ENCODE peak calls at places on chromosomes 5 and 9, in five cellular contexts. One of them, this sample, is unnamed.

GRCh38 chr9:76371901-76372300 is 22.3 kb downstream of the RFK start:
- DNase-seq in H54: no peak
- DNase-seq in NB4: no peak
- DNase-seq in occipital lobe: no peak
- DNase-seq in cardiac muscle cell: no peak
- DNase-seq in this sample: no peak

GRCh38 chr9:33506626-33507370 is 17.3 kb upstream of the ANKRD18B start:
- DNase-seq in H54: no peak
- DNase-seq in NB4: no peak
- DNase-seq in cardiac muscle cell: no peak
- DNase-seq in occipital lobe: no peak
- DNase-seq in this sample: no peak

GRCh38 chr5:120936652-120937051 is 472.6 kb downstream of the PRR16 start:
- DNase-seq in H54: no peak
- DNase-seq in occipital lobe: no peak
- DNase-seq in NB4: no peak
- DNase-seq in cardiac muscle cell: no peak
- DNase-seq in this sample: no peak

GRCh38 chr5:65769539-65769938 is 47.5 kb downstream of the NLN start:
- DNase-seq in occipital lobe: no peak
- DNase-seq in cardiac muscle cell: no peak
- DNase-seq in NB4: no peak
- DNase-seq in H54: peak; percentile 34
- DNase-seq in this sample: no peak

GRCh38 chr9:136151214-136151804 is 32.6 kb upstream of the TMEM250 start:
- DNase-seq in H54: no peak
- DNase-seq in cardiac muscle cell: no peak
- DNase-seq in occipital lobe: no peak
- DNase-seq in NB4: no peak
- DNase-seq in this sample: no peak

GRCh38 chr5:82595083-82595482 is 316.9 kb upstream of the RPS23 start:
- DNase-seq in H54: no peak
- DNase-seq in cardiac muscle cell: no peak
- DNase-seq in occipital lobe: no peak
- DNase-seq in NB4: no peak
- DNase-seq in this sample: no peak

GRCh38 chr9:109129470-109130197 is 9.9 kb upstream of the TMEM245 start:
- DNase-seq in cardiac muscle cell: no peak
- DNase-seq in NB4: no peak
- DNase-seq in occipital lobe: no peak
- DNase-seq in H54: no peak
- DNase-seq in this sample: no peak

GRCh38 chr5:73170522-73170921 is 2.5 kb upstream of the TMEM174 start:
- DNase-seq in NB4: peak; percentile 55
- DNase-seq in occipital lobe: no peak
- DNase-seq in H54: peak; percentile 19
- DNase-seq in cardiac muscle cell: peak; percentile 37
- DNase-seq in this sample: no peak

GRCh38 chr5:176891331-176891958 is 7.7 kb downstream of the HK3 start:
- DNase-seq in NB4: no peak
- DNase-seq in H54: no peak
- DNase-seq in occipital lobe: no peak
- DNase-seq in cardiac muscle cell: no peak
- DNase-seq in this sample: no peak

GRCh38 chr9:74666625-74667316 is 169.6 kb downstream of the RORB start:
- DNase-seq in occipital lobe: no peak
- DNase-seq in NB4: no peak
- DNase-seq in cardiac muscle cell: no peak
- DNase-seq in H54: no peak
- DNase-seq in this sample: no peak

GRCh38 chr5:6350277-6351090 is 27.9 kb downstream of the MED10 start:
- DNase-seq in H54: no peak
- DNase-seq in occipital lobe: no peak
- DNase-seq in NB4: no peak
- DNase-seq in cardiac muscle cell: no peak
- DNase-seq in this sample: no peak

GRCh38 chr9:135147473-135147805 is 60.0 kb downstream of the OLFM1 start:
- DNase-seq in H54: no peak
- DNase-seq in cardiac muscle cell: no peak
- DNase-seq in occipital lobe: no peak
- DNase-seq in NB4: no peak
- DNase-seq in this sample: no peak

GRCh38 chr5:72366324-72366976 is 46.3 kb downstream of the PTCD2 start:
- DNase-seq in H54: peak; percentile 26
- DNase-seq in NB4: peak; percentile 80
- DNase-seq in occipital lobe: peak; percentile 14
- DNase-seq in cardiac muscle cell: peak; percentile 86
- DNase-seq in this sample: no peak

GRCh38 chr9:69104830-69105527 is 69.1 kb upstream of the TJP2 start:
- DNase-seq in cardiac muscle cell: no peak
- DNase-seq in NB4: no peak
- DNase-seq in occipital lobe: no peak
- DNase-seq in H54: no peak
- DNase-seq in this sample: no peak

GRCh38 chr9:20220286-20220685 is 402.0 kb downstream of the MLLT3 start:
- DNase-seq in cardiac muscle cell: no peak
- DNase-seq in H54: no peak
- DNase-seq in NB4: no peak
- DNase-seq in occipital lobe: no peak
- DNase-seq in this sample: no peak

GRCh38 chr9:69919461-69920061 is 98.9 kb downstream of the CFAP95 start:
- DNase-seq in occipital lobe: no peak
- DNase-seq in cardiac muscle cell: peak; percentile 71
- DNase-seq in NB4: peak; percentile 35
- DNase-seq in H54: peak; percentile 42
- DNase-seq in this sample: no peak

GRCh38 chr9:105157178-105157583 is 87.3 kb upstream of the SLC44A1 start:
- DNase-seq in cardiac muscle cell: peak; percentile 82
- DNase-seq in occipital lobe: no peak
- DNase-seq in NB4: peak; percentile 77
- DNase-seq in H54: peak; percentile 60
- DNase-seq in this sample: no peak

GRCh38 chr9:86185872-86186271 is 73.6 kb downstream of the C9orf153 start:
- DNase-seq in NB4: no peak
- DNase-seq in H54: peak; percentile 32
- DNase-seq in occipital lobe: peak; percentile 2
- DNase-seq in cardiac muscle cell: no peak
- DNase-seq in this sample: no peak

GRCh38 chr5:109455598-109456096 is 45.9 kb upstream of the PJA2 start:
- DNase-seq in NB4: no peak
- DNase-seq in cardiac muscle cell: peak; percentile 26
- DNase-seq in H54: peak; percentile 58
- DNase-seq in occipital lobe: no peak
- DNase-seq in this sample: no peak

GRCh38 chr9:135523521-135524129 is 2.4 kb downstream of the LCN1 start:
- DNase-seq in NB4: no peak
- DNase-seq in occipital lobe: no peak
- DNase-seq in H54: no peak
- DNase-seq in cardiac muscle cell: no peak
- DNase-seq in this sample: peak; percentile 38

GRCh38 chr9:19424176-19424779 is 15.5 kb downstream of the ACER2 start:
- DNase-seq in NB4: no peak
- DNase-seq in H54: no peak
- DNase-seq in cardiac muscle cell: no peak
- DNase-seq in occipital lobe: no peak
- DNase-seq in this sample: no peak

GRCh38 chr5:3595102-3595961 is at the start of gene IRX1:
- DNase-seq in occipital lobe: no peak
- DNase-seq in H54: peak; percentile 91
- DNase-seq in NB4: no peak
- DNase-seq in cardiac muscle cell: peak; percentile 87
- DNase-seq in this sample: no peak

GRCh38 chr9:93477397-93477796 is 24.0 kb upstream of the FAM120AOS start:
- DNase-seq in occipital lobe: no peak
- DNase-seq in NB4: no peak
- DNase-seq in cardiac muscle cell: no peak
- DNase-seq in H54: no peak
- DNase-seq in this sample: no peak

GRCh38 chr5:73039082-73039481 is 81.3 kb upstream of the TMEM171 start:
- DNase-seq in occipital lobe: no peak
- DNase-seq in cardiac muscle cell: no peak
- DNase-seq in NB4: peak; percentile 2
- DNase-seq in H54: no peak
- DNase-seq in this sample: no peak

GRCh38 chr9:124415852-124416484 is 726 bp upstream of the PSMB7 start:
- DNase-seq in occipital lobe: no peak
- DNase-seq in cardiac muscle cell: peak; percentile 17
- DNase-seq in H54: no peak
- DNase-seq in NB4: no peak
- DNase-seq in this sample: no peak

GRCh38 chr5:142808778-142809606 is 38.8 kb downstream of the ARHGAP26 start:
- DNase-seq in occipital lobe: no peak
- DNase-seq in cardiac muscle cell: no peak
- DNase-seq in NB4: peak; percentile 62
- DNase-seq in H54: no peak
- DNase-seq in this sample: no peak

GRCh38 chr9:113360242-113360842 is 11.0 kb downstream of the BSPRY start:
- DNase-seq in occipital lobe: no peak
- DNase-seq in NB4: no peak
- DNase-seq in cardiac muscle cell: no peak
- DNase-seq in H54: no peak
- DNase-seq in this sample: no peak

GRCh38 chr5:54007822-54008777 is 302.3 kb downstream of the ARL15 start:
- DNase-seq in NB4: no peak
- DNase-seq in cardiac muscle cell: peak; percentile 15
- DNase-seq in occipital lobe: no peak
- DNase-seq in H54: peak; percentile 7
- DNase-seq in this sample: no peak

GRCh38 chr9:115640887-115641286 is 512.7 kb upstream of the PAPPA start:
- DNase-seq in H54: no peak
- DNase-seq in cardiac muscle cell: no peak
- DNase-seq in NB4: no peak
- DNase-seq in occipital lobe: no peak
- DNase-seq in this sample: no peak

GRCh38 chr5:157549954-157550549 is 25.5 kb downstream of the ADAM19 start:
- DNase-seq in H54: no peak
- DNase-seq in NB4: no peak
- DNase-seq in occipital lobe: no peak
- DNase-seq in cardiac muscle cell: no peak
- DNase-seq in this sample: no peak

GRCh38 chr9:136437430-136437829 is 2.2 kb downstream of the INPP5E start:
- DNase-seq in occipital lobe: no peak
- DNase-seq in NB4: no peak
- DNase-seq in H54: no peak
- DNase-seq in cardiac muscle cell: no peak
- DNase-seq in this sample: no peak